ENCODE peak calls at places on chromosomes 1 and 21, in eight cellular contexts. Q is BE2C; Z is bronchial epithelial cell; N is fibroblast of pulmonary artery; H is CD8-positive, alpha-beta T cell; U is uterus; S is endothelial cell; K is stomach. X is an unnamed sample.

GRCh38 chr1:178174539-178174938 is 80.6 kb downstream of the RASAL2 start:
- DNase-seq in Q (no peak), Z (no peak), N (no peak), H (no peak), U (no peak), S (no peak), K (no peak), X (no peak)

GRCh38 chr1:109499081-109499480 is 5.2 kb downstream of the CYB561D1 start:
- DNase-seq in Q (no peak), Z (peak; percentile 40), N (no peak), H (no peak), U (no peak), S (no peak), K (no peak), X (no peak)

GRCh38 chr1:11764519-11764918 is 2.5 kb downstream of the C1orf167 start:
- DNase-seq in Q (no peak), Z (no peak), N (no peak), H (no peak), U (no peak), S (no peak), K (no peak), X (no peak)

GRCh38 chr1:220301630-220302029 is 29.4 kb upstream of the RAB3GAP2 start:
- DNase-seq in Q (no peak), Z (no peak), N (no peak), H (no peak), U (no peak), S (no peak), K (no peak), X (no peak)

GRCh38 chr1:205495237-205495823 is 9.1 kb upstream of the CDK18 start:
- DNase-seq in Q (no peak), Z (no peak), N (no peak), H (no peak), U (no peak), S (no peak), K (peak; percentile 73), X (no peak)

GRCh38 chr1:2382621-2383361 is 8.6 kb downstream of the MORN1 start:
- DNase-seq in Q (no peak), Z (peak; percentile 25), N (peak; percentile 40), H (no peak), U (no peak), S (peak; percentile 72), K (no peak), X (peak; percentile 37)

GRCh38 chr21:45480701-45481500 is 61.3 kb downstream of the SLC19A1 start:
- DNase-seq in Q (no peak), Z (no peak), N (no peak), H (no peak), U (no peak), S (no peak), K (no peak), X (no peak)

GRCh38 chr1:245079021-245079609 is 75.7 kb upstream of the KIF26B start:
- DNase-seq in Q (peak; percentile 24), Z (peak; percentile 69), N (peak; percentile 87), H (no peak), U (no peak), S (peak; percentile 12), K (no peak), X (peak; percentile 53)

GRCh38 chr1:53210352-53210751 is 10.1 kb downstream of the CZIB start:
- DNase-seq in Q (no peak), Z (no peak), N (no peak), H (no peak), U (no peak), S (no peak), K (no peak), X (no peak)

GRCh38 chr1:213120386-213120785 is 69.3 kb downstream of the RPS6KC1 start:
- DNase-seq in Q (no peak), Z (no peak), N (no peak), H (no peak), U (no peak), S (no peak), K (no peak), X (no peak)

GRCh38 chr1:208157769-208158168 is 86.4 kb downstream of the PLXNA2 start:
- DNase-seq in Q (no peak), Z (no peak), N (no peak), H (no peak), U (no peak), S (no peak), K (no peak), X (no peak)

DNA sequence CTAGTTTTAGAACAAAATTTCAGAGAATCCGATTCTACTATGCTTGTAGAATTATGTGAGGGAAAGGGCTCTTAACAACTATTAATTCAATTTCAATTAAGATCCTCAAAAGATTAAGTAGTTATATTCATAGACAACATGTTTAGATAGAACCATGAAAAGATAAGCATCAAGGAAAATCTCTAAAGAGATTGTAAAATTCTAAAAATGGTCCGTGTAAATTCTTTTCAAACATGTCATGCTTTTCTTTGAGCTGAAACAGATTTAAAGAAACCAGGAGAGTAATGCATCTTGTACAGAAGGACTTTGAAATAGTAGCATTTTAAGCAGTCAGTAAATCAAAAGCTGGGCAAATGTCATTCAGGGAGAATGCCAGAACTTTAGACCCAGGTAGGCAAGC is 1080.6 kb upstream of the B3GALT2 start:
- DNase-seq in Q (no peak), Z (no peak), N (no peak), H (no peak), U (no peak), S (no peak), K (no peak), X (peak; percentile 40)
- TF ChIP-seq CTCF in Q (no peak), Z (no peak), N (no peak), H (no peak), U (no peak), S (no peak), K (no peak), X (no peak)

GRCh38 chr1:44830900-44831304 is 12.2 kb downstream of the PTCH2 start:
- DNase-seq in Q (no peak), Z (no peak), N (no peak), H (no peak), U (no peak), S (no peak), K (no peak), X (no peak)
- TF ChIP-seq CTCF in Q (no peak), Z (no peak), N (no peak), H (no peak), U (no peak), S (no peak), K (no peak), X (no peak)

GRCh38 chr1:6988796-6989195 is 203.5 kb downstream of the CAMTA1 start:
- DNase-seq in Q (no peak), Z (no peak), N (no peak), H (no peak), U (no peak), S (no peak), K (no peak), X (no peak)

GRCh38 chr1:6989506-6990159 is 204.4 kb downstream of the CAMTA1 start:
- DNase-seq in Q (no peak), Z (no peak), N (no peak), H (no peak), U (no peak), S (no peak), K (no peak), X (no peak)

GRCh38 chr1:6985528-6986276 is 200.4 kb downstream of the CAMTA1 start:
- DNase-seq in Q (no peak), Z (no peak), N (no peak), H (no peak), U (no peak), S (no peak), K (no peak), X (no peak)

GRCh38 chr1:6986281-6986680 is 201.0 kb downstream of the CAMTA1 start:
- DNase-seq in Q (no peak), Z (no peak), N (no peak), H (no peak), U (no peak), S (no peak), K (no peak), X (no peak)

GRCh38 chr1:6987940-6988339 is 202.7 kb downstream of the CAMTA1 start:
- DNase-seq in Q (no peak), Z (no peak), N (no peak), H (no peak), U (no peak), S (no peak), K (no peak), X (no peak)
- TF ChIP-seq CTCF in Q (peak; percentile 10), Z (no peak), N (no peak), H (no peak), U (no peak), S (peak; percentile 28), K (no peak), X (peak; percentile 48)

DNA sequence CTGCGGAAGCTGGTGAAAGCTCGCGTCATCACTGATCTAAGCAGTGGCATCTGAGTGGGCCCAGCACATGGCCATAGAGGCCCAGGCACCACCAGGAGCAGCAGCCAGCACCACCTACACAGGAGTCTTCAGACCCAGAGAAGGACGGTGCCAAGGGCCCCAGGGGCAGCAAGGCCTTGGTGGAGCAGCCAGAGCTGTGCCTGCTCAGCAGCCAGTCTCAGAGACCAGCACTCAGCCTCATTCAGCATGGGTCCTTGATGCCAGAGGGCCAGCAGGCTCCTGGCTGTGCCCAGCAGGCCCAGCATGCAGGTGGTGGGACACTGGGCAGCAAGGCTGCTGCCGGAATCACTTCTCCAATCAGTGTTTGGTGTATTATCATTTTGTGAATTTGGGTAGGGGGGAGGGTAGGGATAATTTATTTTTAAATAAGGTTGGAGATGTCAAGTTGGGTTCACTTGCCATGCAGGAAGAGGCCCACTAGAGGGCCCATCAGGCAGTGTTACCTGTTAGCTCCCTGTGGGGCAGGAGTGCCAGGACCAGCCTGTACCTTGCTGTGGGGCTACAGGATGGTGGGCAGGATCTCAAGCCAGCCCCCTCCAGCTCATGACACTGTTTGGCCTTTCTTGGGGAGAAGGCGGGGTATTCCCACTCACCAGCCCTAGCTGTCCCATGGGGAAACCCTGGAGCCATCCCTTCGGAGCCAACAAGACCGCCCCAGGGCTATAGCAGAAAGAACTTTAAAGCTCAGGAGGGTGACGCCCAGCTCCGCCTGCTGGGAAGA is 3.2 kb upstream of the ARTN start:
- DNase-seq in Q (peak; percentile 23), Z (no peak), N (no peak), H (no peak), U (no peak), S (peak; percentile 40), K (no peak), X (no peak)
- TF ChIP-seq CTCF in Q (peak; percentile 39), Z (peak; percentile 60), N (peak; percentile 35), H (peak; percentile 31), U (peak; percentile 12), S (peak; percentile 68), K (no peak), X (peak; percentile 66)

DNA sequence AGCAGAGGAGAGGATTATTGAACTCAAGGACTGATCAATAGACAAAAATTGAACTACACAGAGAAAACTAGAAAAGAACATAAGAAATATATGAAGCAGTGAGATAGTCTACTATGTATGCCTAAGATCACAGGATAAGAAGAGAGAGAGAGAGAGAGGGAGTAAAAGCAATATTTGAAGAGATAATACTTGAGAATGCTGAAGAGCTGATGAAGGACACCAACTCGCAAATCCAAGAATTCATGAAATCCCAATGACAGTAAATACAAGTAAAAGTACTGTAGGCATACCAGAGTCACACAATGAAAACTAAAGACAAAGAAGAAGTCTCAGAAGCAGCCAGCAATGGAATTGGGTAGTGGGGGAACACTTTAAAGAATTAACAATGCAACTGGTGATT is 260.1 kb upstream of the SPAG17 start:
- DNase-seq in Q (no peak), Z (no peak), N (no peak), H (no peak), U (no peak), S (no peak), K (no peak), X (no peak)
- TF ChIP-seq CTCF in Q (no peak), Z (no peak), N (no peak), H (no peak), U (no peak), S (no peak), K (no peak), X (no peak)

X was measured in HFFc6.